ENCODE peak calls at places on chromosomes 1 and 21, in nine cellular contexts. P, Z, D, W, V, L, K, J and U are unnamed samples.

GRCh38 chr1:33088119-33088906 is 7.4 kb downstream of the AZIN2 start:
- DNase-seq in P (peak), Z (no peak), D (no peak), W (no peak), V (no peak), L (no peak), K (no peak), J (no peak), U (no peak)

GRCh38 chr1:9146156-9146555 is 17.3 kb upstream of the GPR157 start:
- DNase-seq in P (no peak), Z (no peak), D (no peak), W (no peak), V (no peak), L (no peak), K (no peak), J (no peak), U (no peak)

GRCh38 chr1:154814106-154814505 is 56.0 kb downstream of the KCNN3 start:
- DNase-seq in P (no peak), Z (no peak), D (no peak), W (no peak), V (no peak), L (no peak), K (no peak), J (no peak), U (no peak)

GRCh38 chr1:71572038-71572437 is 491.2 kb upstream of the ZRANB2 start:
- DNase-seq in P (no peak), Z (no peak), D (no peak), W (no peak), V (no peak), L (no peak), K (no peak), J (no peak), U (no peak)

GRCh38 chr1:56709269-56709880 is 64.3 kb downstream of the PRKAA2 start:
- DNase-seq in P (peak), Z (peak), D (no peak), W (no peak), V (peak), L (no peak), K (peak), J (no peak), U (peak)

GRCh38 chr1:155961937-155962336 is 16.4 kb downstream of the ARHGEF2 start:
- DNase-seq in P (no peak), Z (no peak), D (no peak), W (no peak), V (peak), L (no peak), K (no peak), J (no peak), U (no peak)

GRCh38 chr1:3393987-3394920 is 60.2 kb upstream of the ARHGEF16 start:
- DNase-seq in P (no peak), Z (no peak), D (no peak), W (no peak), V (no peak), L (no peak), K (no peak), J (no peak), U (no peak)

GRCh38 chr1:85460555-85461088 is 4.3 kb downstream of the DDAH1 start:
- DNase-seq in P (no peak), Z (no peak), D (no peak), W (no peak), V (no peak), L (no peak), K (no peak), J (no peak), U (no peak)

GRCh38 chr21:44932366-44933181 is 7.3 kb upstream of the SLX9 start:
- DNase-seq in P (peak), Z (peak), D (peak), W (peak), V (no peak), L (no peak), K (peak), J (no peak), U (no peak)

GRCh38 chr1:48036693-48037386 is 39.7 kb upstream of the TRABD2B start:
- DNase-seq in P (no peak), Z (no peak), D (no peak), W (no peak), V (peak), L (no peak), K (no peak), J (no peak), U (no peak)

GRCh38 chr1:27057389-27057788 is 44.7 kb upstream of the TENT5B start:
- DNase-seq in P (no peak), Z (peak), D (no peak), W (no peak), V (no peak), L (no peak), K (no peak), J (no peak), U (no peak)